ENCODE peak calls at places on chromosomes 12 and 14, in six cellular contexts. E, V, C, J, R and Y are unnamed samples.
A peak's percentile ranks its signal among the peaks of the same experiment; 100 is the strongest.

GRCh38 chr14:94622653-94623421 is 10.6 kb downstream of the SERPINA3 start:
- ATAC-seq in E (no peak), V (no peak), C (no peak), J (no peak), R (no peak), Y (no peak)

GRCh38 chr12:68336754-68337343 is 4.7 kb upstream of the MDM1 start:
- ATAC-seq in E (no peak), V (no peak), C (no peak), J (peak; percentile 15), R (no peak), Y (no peak)

GRCh38 chr14:59691266-59691665 is 114.7 kb upstream of the CCDC175 start:
- ATAC-seq in E (no peak), V (no peak), C (no peak), J (no peak), R (no peak), Y (no peak)

GRCh38 chr12:32499048-32499447 is 99.7 kb downstream of the FGD4 start:
- ATAC-seq in E (peak; percentile 65), V (no peak), C (no peak), J (no peak), R (peak; percentile 30), Y (no peak)

GRCh38 chr14:74804219-74804825 is 41.2 kb downstream of the YLPM1 start:
- ATAC-seq in E (peak; percentile 56), V (no peak), C (peak; percentile 62), J (peak; percentile 83), R (peak; percentile 37), Y (no peak)

GRCh38 chr12:107929436-107929835 is 154.9 kb downstream of the ASCL4 start:
- ATAC-seq in E (no peak), V (peak; percentile 44), C (peak; percentile 83), J (peak; percentile 68), R (no peak), Y (peak; percentile 31)

GRCh38 chr12:95214466-95214865 is 2.8 kb downstream of the FGD6 start:
- ATAC-seq in E (no peak), V (no peak), C (no peak), J (no peak), R (no peak), Y (no peak)

GRCh38 chr14:80364274-80364673 is 153.0 kb upstream of the DIO2 start:
- ATAC-seq in E (peak; percentile 51), V (no peak), C (no peak), J (peak; percentile 41), R (no peak), Y (no peak)

GRCh38 chr12:92078167-92079053 is 67.2 kb downstream of the BTG1 start:
- ATAC-seq in E (peak; percentile 82), V (peak; percentile 90), C (peak; percentile 70), J (peak; percentile 81), R (peak; percentile 40), Y (peak; percentile 87)

GRCh38 chr12:122097641-122098364 is 19.2 kb downstream of the MLXIP start:
- ATAC-seq in E (peak; percentile 69), V (peak; percentile 73), C (peak; percentile 86), J (peak; percentile 43), R (peak; percentile 94), Y (peak; percentile 12)

GRCh38 chr12:69719336-69720316 is 19.0 kb upstream of the RAB3IP start:
- ATAC-seq in E (peak; percentile 50), V (no peak), C (no peak), J (no peak), R (peak; percentile 56), Y (no peak)

GRCh38 chr12:29286081-29286800 is 94.7 kb downstream of the ERGIC2 start:
- ATAC-seq in E (no peak), V (peak; percentile 62), C (no peak), J (no peak), R (no peak), Y (no peak)

GRCh38 chr12:109544955-109545531 is 28.3 kb downstream of the MMAB start:
- ATAC-seq in E (peak; percentile 64), V (no peak), C (peak; percentile 17), J (peak; percentile 61), R (no peak), Y (no peak)

GRCh38 chr12:94244165-94245133 is 96.1 kb downstream of the PLXNC1 start:
- ATAC-seq in E (peak; percentile 36), V (peak; percentile 69), C (no peak), J (no peak), R (peak; percentile 90), Y (no peak)

GRCh38 chr14:74438351-74438915 is 12.4 kb upstream of the SYNDIG1L start:
- ATAC-seq in E (no peak), V (no peak), C (no peak), J (no peak), R (no peak), Y (no peak)

GRCh38 chr12:43406797-43407196 is 145.2 kb downstream of the ADAMTS20 start:
- ATAC-seq in E (no peak), V (no peak), C (no peak), J (no peak), R (no peak), Y (no peak)

GRCh38 chr12:9702239-9702638 is 30.7 kb downstream of the CLECL1 start:
- ATAC-seq in E (no peak), V (no peak), C (no peak), J (no peak), R (peak; percentile 19), Y (no peak)

GRCh38 chr14:29056167-29056566 is 289.6 kb downstream of the FOXG1 start:
- ATAC-seq in E (no peak), V (no peak), C (no peak), J (no peak), R (no peak), Y (no peak)

GRCh38 chr14:66624319-66624937 is 116.5 kb downstream of the GPHN start:
- ATAC-seq in E (peak; percentile 95), V (peak; percentile 80), C (peak; percentile 100), J (peak; percentile 97), R (peak; percentile 90), Y (no peak)

GRCh38 chr14:74893614-74894091 is 11.9 kb downstream of the DLST start:
- ATAC-seq in E (no peak), V (peak; percentile 38), C (no peak), J (no peak), R (peak; percentile 72), Y (no peak)

GRCh38 chr14:89720076-89720687 is 234.3 kb downstream of the EFCAB11 start:
- ATAC-seq in E (no peak), V (no peak), C (no peak), J (no peak), R (no peak), Y (no peak)

GRCh38 chr14:30854492-30854891 is 19.9 kb upstream of the COCH start:
- ATAC-seq in E (no peak), V (no peak), C (no peak), J (no peak), R (no peak), Y (no peak)

GRCh38 chr14:45089813-45090212 is 5.9 kb downstream of the PRPF39 start:
- ATAC-seq in E (no peak), V (no peak), C (no peak), J (peak; percentile 86), R (no peak), Y (no peak)

GRCh38 chr12:133130038-133130807 is at the start of the genes ZNF10 and ZNF891:
- ATAC-seq in E (peak; percentile 98), V (peak; percentile 99), C (peak; percentile 99), J (peak; percentile 98), R (peak; percentile 99), Y (peak; percentile 98)
- H3K4me1 ChIP-seq in E (peaks cover 16% of the 10 kb centered on the region), V (no peaks in the 10 kb centered on the region), C (no peaks in the 10 kb centered on the region), J (no peaks in the 10 kb centered on the region), R (no peaks in the 10 kb centered on the region), Y (no peaks in the 10 kb centered on the region)

DNA sequence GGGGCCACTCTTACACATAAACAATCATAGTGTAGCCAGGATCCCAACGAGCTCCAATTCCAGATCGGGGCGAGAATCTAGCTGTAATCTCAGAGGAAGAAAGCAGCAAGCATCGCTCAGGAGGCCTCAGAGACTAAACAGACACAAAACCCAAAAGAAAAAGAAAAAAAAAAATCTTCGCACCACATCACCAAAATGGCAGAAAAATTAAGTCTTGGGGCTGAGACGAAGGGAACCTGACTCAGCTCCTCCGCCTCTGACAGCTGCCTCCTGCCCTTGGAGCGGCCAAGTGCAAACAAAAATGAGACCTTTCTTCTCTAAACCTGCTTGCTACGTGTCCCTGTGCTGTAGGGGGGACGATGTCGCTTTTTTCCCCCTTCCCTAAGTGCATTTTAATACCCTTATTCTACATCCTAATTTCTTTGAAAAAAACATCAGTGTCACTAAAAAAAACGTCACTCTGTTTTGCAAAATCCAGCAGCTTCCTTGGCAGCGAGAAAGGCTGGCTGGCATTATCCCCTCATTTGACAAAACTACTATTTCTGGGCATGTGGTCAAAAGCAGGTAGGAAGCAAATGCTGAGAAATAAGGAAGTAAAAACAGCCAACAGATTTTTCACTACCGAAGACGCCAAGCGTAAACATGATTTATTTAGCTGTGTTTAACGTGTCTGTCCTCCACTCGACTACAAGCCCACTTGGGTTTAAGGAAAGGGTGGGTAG is 30.5 kb downstream of the BCL11B start:
- ATAC-seq in E (no peak), V (no peak), C (no peak), J (no peak), R (no peak), Y (no peak)
- H3K4me1 ChIP-seq in E (no peaks in the 10 kb centered on the region), V (peaks cover 8% of the 10 kb centered on the region), C (no peaks in the 10 kb centered on the region), J (peaks cover 20% of the 10 kb centered on the region), R (no peaks in the 10 kb centered on the region), Y (peaks cover 11% of the 10 kb centered on the region)

GRCh38 chr12:79298511-79298910 is 392.3 kb downstream of the PAWR start:
- ATAC-seq in E (no peak), V (no peak), C (no peak), J (no peak), R (no peak), Y (no peak)
- H3K4me1 ChIP-seq in E (no peaks in the 10 kb centered on the region), V (no peaks in the 10 kb centered on the region), C (peaks cover 76% of the 10 kb centered on the region), J (no peaks in the 10 kb centered on the region), R (no peaks in the 10 kb centered on the region), Y (no peaks in the 10 kb centered on the region)

GRCh38 chr12:104479141-104479662 is 22.5 kb downstream of the CHST11 start:
- ATAC-seq in E (no peak), V (no peak), C (no peak), J (no peak), R (no peak), Y (no peak)

GRCh38 chr12:104480012-104480411 is 23.3 kb downstream of the CHST11 start:
- ATAC-seq in E (no peak), V (no peak), C (no peak), J (no peak), R (no peak), Y (no peak)

GRCh38 chr12:104478396-104479140 is 21.8 kb downstream of the CHST11 start:
- ATAC-seq in E (peak; percentile 65), V (peak; percentile 78), C (no peak), J (no peak), R (peak; percentile 84), Y (no peak)

GRCh38 chr12:104475269-104475668 is 18.5 kb downstream of the CHST11 start:
- ATAC-seq in E (no peak), V (no peak), C (no peak), J (no peak), R (no peak), Y (no peak)

DNA sequence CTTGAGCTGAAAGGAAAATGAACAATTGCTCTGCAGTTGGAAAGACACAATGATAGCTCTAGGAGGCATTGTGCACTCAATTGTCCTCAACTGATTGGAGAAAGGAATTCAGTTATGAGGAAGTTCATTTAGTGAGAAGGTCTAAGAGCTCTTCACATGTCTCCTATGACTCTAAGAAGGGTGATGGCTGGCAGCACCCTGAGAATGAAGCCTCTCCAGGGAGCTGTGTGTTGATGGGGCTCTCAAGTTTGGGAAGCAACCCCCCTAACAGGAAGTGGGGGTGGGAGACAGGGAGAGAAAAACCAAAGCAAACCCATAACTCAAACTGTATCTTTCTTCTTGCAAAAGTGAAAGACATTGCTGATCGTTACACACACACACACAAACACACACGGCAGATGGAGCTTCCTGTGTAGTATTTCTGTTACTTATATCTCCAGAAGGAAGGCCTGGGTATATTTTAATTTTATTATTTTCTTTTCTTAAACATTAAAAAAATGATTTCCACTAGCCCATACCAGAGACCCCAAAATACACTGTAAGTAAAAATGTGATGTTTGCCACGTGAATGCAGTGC is 21.2 kb downstream of the CHST11 start:
- ATAC-seq in E (no peak), V (peak; percentile 40), C (no peak), J (no peak), R (peak; percentile 57), Y (no peak)
- H3K4me1 ChIP-seq in E (peaks cover 21% of the 10 kb centered on the region), V (peaks cover 34% of the 10 kb centered on the region), C (no peaks in the 10 kb centered on the region), J (no peaks in the 10 kb centered on the region), R (peaks cover 31% of the 10 kb centered on the region), Y (no peaks in the 10 kb centered on the region)

GRCh38 chr14:35343709-35344474 is 51.7 kb downstream of the PSMA6 start:
- ATAC-seq in E (no peak), V (no peak), C (no peak), J (no peak), R (peak; percentile 1), Y (no peak)
- H3K4me1 ChIP-seq in E (peaks cover 44% of the 10 kb centered on the region), V (peaks cover 55% of the 10 kb centered on the region), C (peaks cover 47% of the 10 kb centered on the region), J (peaks cover 11% of the 10 kb centered on the region), R (peaks cover 52% of the 10 kb centered on the region), Y (peaks cover 5% of the 10 kb centered on the region)